ENCODE peak calls at places on chromosomes 3 and 15, in six cellular contexts. One of them, this sample, is unnamed.

GRCh38 chr15:70424937-70425411 is 327.3 kb upstream of the TLE3 start:
- DNase-seq in heart left ventricle: no peak
- DNase-seq in activated CD8-positive, alpha-beta memory T cell treated with anti-CD3 and anti-CD28 coated beads for 24 hours: no peak
- DNase-seq in NCI-H1092: no peak
- DNase-seq in Daoy: no peak
- DNase-seq in left colon: no peak
- DNase-seq in this sample: no peak

GRCh38 chr15:48800811-48801460 is 9.9 kb downstream of the CEP152 start:
- DNase-seq in Daoy: no peak
- DNase-seq in NCI-H1092: no peak
- DNase-seq in heart left ventricle: no peak
- DNase-seq in activated CD8-positive, alpha-beta memory T cell treated with anti-CD3 and anti-CD28 coated beads for 24 hours: no peak
- DNase-seq in left colon: no peak
- DNase-seq in this sample: peak; percentile 25

GRCh38 chr15:32698773-32699390 is 18.9 kb upstream of the GREM1 start:
- DNase-seq in Daoy: no peak
- DNase-seq in activated CD8-positive, alpha-beta memory T cell treated with anti-CD3 and anti-CD28 coated beads for 24 hours: no peak
- DNase-seq in NCI-H1092: no peak
- DNase-seq in left colon: no peak
- DNase-seq in heart left ventricle: no peak
- DNase-seq in this sample: no peak

GRCh38 chr3:21326704-21327103 is 424.3 kb downstream of the ZNF385D start:
- DNase-seq in activated CD8-positive, alpha-beta memory T cell treated with anti-CD3 and anti-CD28 coated beads for 24 hours: no peak
- DNase-seq in heart left ventricle: no peak
- DNase-seq in Daoy: no peak
- DNase-seq in NCI-H1092: no peak
- DNase-seq in left colon: no peak
- DNase-seq in this sample: no peak

GRCh38 chr3:106792716-106793115 is 584.5 kb upstream of the CCDC54 start:
- DNase-seq in NCI-H1092: no peak
- DNase-seq in left colon: no peak
- DNase-seq in heart left ventricle: no peak
- DNase-seq in Daoy: no peak
- DNase-seq in activated CD8-positive, alpha-beta memory T cell treated with anti-CD3 and anti-CD28 coated beads for 24 hours: no peak
- DNase-seq in this sample: no peak

GRCh38 chr3:132871956-132872355 is 149.7 kb upstream of the NPHP3 start:
- DNase-seq in left colon: no peak
- DNase-seq in heart left ventricle: no peak
- DNase-seq in NCI-H1092: no peak
- DNase-seq in Daoy: no peak
- DNase-seq in activated CD8-positive, alpha-beta memory T cell treated with anti-CD3 and anti-CD28 coated beads for 24 hours: no peak
- DNase-seq in this sample: no peak

GRCh38 chr3:41464858-41465257 is 265.6 kb downstream of the CTNNB1 start:
- DNase-seq in Daoy: no peak
- DNase-seq in heart left ventricle: no peak
- DNase-seq in left colon: no peak
- DNase-seq in NCI-H1092: no peak
- DNase-seq in activated CD8-positive, alpha-beta memory T cell treated with anti-CD3 and anti-CD28 coated beads for 24 hours: no peak
- DNase-seq in this sample: no peak

GRCh38 chr3:99342374-99342773 is 296.0 kb upstream of the COL8A1 start:
- DNase-seq in activated CD8-positive, alpha-beta memory T cell treated with anti-CD3 and anti-CD28 coated beads for 24 hours: no peak
- DNase-seq in left colon: no peak
- DNase-seq in Daoy: no peak
- DNase-seq in heart left ventricle: no peak
- DNase-seq in NCI-H1092: no peak
- DNase-seq in this sample: no peak

GRCh38 chr15:92524161-92524560 is 130.5 kb downstream of the ST8SIA2 start:
- DNase-seq in NCI-H1092: no peak
- DNase-seq in heart left ventricle: no peak
- DNase-seq in left colon: no peak
- DNase-seq in Daoy: peak; percentile 9
- DNase-seq in activated CD8-positive, alpha-beta memory T cell treated with anti-CD3 and anti-CD28 coated beads for 24 hours: no peak
- DNase-seq in this sample: no peak

GRCh38 chr15:68429691-68430470 is 2.1 kb downstream of the ITGA11 start:
- DNase-seq in NCI-H1092: no peak
- DNase-seq in heart left ventricle: no peak
- DNase-seq in Daoy: no peak
- DNase-seq in left colon: no peak
- DNase-seq in activated CD8-positive, alpha-beta memory T cell treated with anti-CD3 and anti-CD28 coated beads for 24 hours: peak; percentile 19
- DNase-seq in this sample: no peak

GRCh38 chr3:55191911-55192787 is 264.3 kb upstream of the LRTM1 start:
- DNase-seq in NCI-H1092: no peak
- DNase-seq in heart left ventricle: no peak
- DNase-seq in left colon: no peak
- DNase-seq in activated CD8-positive, alpha-beta memory T cell treated with anti-CD3 and anti-CD28 coated beads for 24 hours: no peak
- DNase-seq in Daoy: peak; percentile 94
- DNase-seq in this sample: peak; percentile 65

GRCh38 chr3:192445768-192446644 is 281.3 kb downstream of the FGF12 start:
- DNase-seq in NCI-H1092: no peak
- DNase-seq in left colon: no peak
- DNase-seq in Daoy: no peak
- DNase-seq in activated CD8-positive, alpha-beta memory T cell treated with anti-CD3 and anti-CD28 coated beads for 24 hours: no peak
- DNase-seq in heart left ventricle: peak; percentile 21
- DNase-seq in this sample: peak; percentile 9

GRCh38 chr3:67804089-67804488 is 149.7 kb upstream of the SUCLG2 start:
- DNase-seq in heart left ventricle: no peak
- DNase-seq in activated CD8-positive, alpha-beta memory T cell treated with anti-CD3 and anti-CD28 coated beads for 24 hours: no peak
- DNase-seq in Daoy: no peak
- DNase-seq in NCI-H1092: no peak
- DNase-seq in left colon: no peak
- DNase-seq in this sample: no peak

GRCh38 chr3:61561374-61562041 is at the start of gene PTPRG:
- DNase-seq in activated CD8-positive, alpha-beta memory T cell treated with anti-CD3 and anti-CD28 coated beads for 24 hours: peak; percentile 60
- DNase-seq in left colon: peak; percentile 87
- DNase-seq in Daoy: peak; percentile 94
- DNase-seq in heart left ventricle: peak; percentile 92
- DNase-seq in NCI-H1092: peak; percentile 82
- DNase-seq in this sample: peak; percentile 63

GRCh38 chr15:65832549-65833364 is 36.5 kb upstream of the RAB11A start:
- DNase-seq in NCI-H1092: peak; percentile 96
- DNase-seq in left colon: peak; percentile 88
- DNase-seq in heart left ventricle: peak; percentile 85
- DNase-seq in Daoy: peak; percentile 96
- DNase-seq in activated CD8-positive, alpha-beta memory T cell treated with anti-CD3 and anti-CD28 coated beads for 24 hours: peak; percentile 78
- DNase-seq in this sample: peak; percentile 49

GRCh38 chr3:56787784-56788256 is 13.9 kb downstream of the ARHGEF3 start:
- DNase-seq in Daoy: no peak
- DNase-seq in NCI-H1092: no peak
- DNase-seq in activated CD8-positive, alpha-beta memory T cell treated with anti-CD3 and anti-CD28 coated beads for 24 hours: peak; percentile 60
- DNase-seq in heart left ventricle: no peak
- DNase-seq in left colon: no peak
- DNase-seq in this sample: no peak

GRCh38 chr3:45191424-45191823 is 34.7 kb downstream of the TMEM158 start:
- DNase-seq in left colon: no peak
- DNase-seq in NCI-H1092: no peak
- DNase-seq in heart left ventricle: no peak
- DNase-seq in activated CD8-positive, alpha-beta memory T cell treated with anti-CD3 and anti-CD28 coated beads for 24 hours: no peak
- DNase-seq in Daoy: no peak
- DNase-seq in this sample: no peak

This sample was measured in foreskin keratinocyte.